ENCODE peak calls at places on chromosomes 12 and 14, in six cellular contexts. One of them, this sample, is unnamed.
A peak's percentile ranks its signal among the peaks of the same experiment; 100 is the strongest.

GRCh38 chr12:121300083-121300819 is 3.7 kb upstream of the CAMKK2 start:
- DNase-seq in thoracic aorta: no peak
- DNase-seq in cardiac muscle cell: no peak
- DNase-seq in SK-N-SH: no peak
- DNase-seq in fibroblast of lung: no peak
- DNase-seq in transverse colon: no peak
- DNase-seq in this sample: no peak

GRCh38 chr14:105852378-105853088 is 326.1 kb downstream of the TMEM121 start:
- DNase-seq in thoracic aorta: no peak
- DNase-seq in cardiac muscle cell: no peak
- DNase-seq in SK-N-SH: peak; percentile 47
- DNase-seq in fibroblast of lung: no peak
- DNase-seq in transverse colon: peak; percentile 5
- DNase-seq in this sample: no peak

GRCh38 chr14:71532790-71533189 is 399.4 kb upstream of the RGS6 start:
- DNase-seq in thoracic aorta: no peak
- DNase-seq in cardiac muscle cell: no peak
- DNase-seq in SK-N-SH: no peak
- DNase-seq in fibroblast of lung: no peak
- DNase-seq in transverse colon: no peak
- DNase-seq in this sample: no peak

GRCh38 chr12:15899282-15899870 is 11.8 kb upstream of the DERA start:
- DNase-seq in thoracic aorta: no peak
- DNase-seq in cardiac muscle cell: no peak
- DNase-seq in SK-N-SH: no peak
- DNase-seq in fibroblast of lung: no peak
- DNase-seq in transverse colon: no peak
- DNase-seq in this sample: no peak

GRCh38 chr12:106645074-106645421 is 62.2 kb downstream of the RFX4 start:
- DNase-seq in thoracic aorta: no peak
- DNase-seq in cardiac muscle cell: peak; percentile 60
- DNase-seq in SK-N-SH: no peak
- DNase-seq in fibroblast of lung: peak; percentile 40
- DNase-seq in transverse colon: peak; percentile 60
- DNase-seq in this sample: no peak

GRCh38 chr12:104724992-104725585 is 233.0 kb downstream of the SLC41A2 start:
- DNase-seq in thoracic aorta: no peak
- DNase-seq in cardiac muscle cell: no peak
- DNase-seq in SK-N-SH: no peak
- DNase-seq in fibroblast of lung: no peak
- DNase-seq in transverse colon: no peak
- DNase-seq in this sample: no peak

GRCh38 chr14:101357559-101358319 is 203.6 kb upstream of the DIO3 start:
- DNase-seq in thoracic aorta: no peak
- DNase-seq in cardiac muscle cell: no peak
- DNase-seq in SK-N-SH: no peak
- DNase-seq in fibroblast of lung: no peak
- DNase-seq in transverse colon: no peak
- DNase-seq in this sample: no peak

GRCh38 chr12:124228050-124228711 is 66.7 kb upstream of the RFLNA start:
- DNase-seq in thoracic aorta: no peak
- DNase-seq in cardiac muscle cell: no peak
- DNase-seq in SK-N-SH: no peak
- DNase-seq in fibroblast of lung: no peak
- DNase-seq in transverse colon: no peak
- DNase-seq in this sample: no peak

GRCh38 chr14:64707661-64708060 is 3.4 kb downstream of the PLEKHG3 start:
- DNase-seq in thoracic aorta: no peak
- DNase-seq in cardiac muscle cell: peak; percentile 69
- DNase-seq in SK-N-SH: no peak
- DNase-seq in fibroblast of lung: peak; percentile 93
- DNase-seq in transverse colon: peak; percentile 53
- DNase-seq in this sample: peak; percentile 53

GRCh38 chr14:33847066-33847465 is 103.8 kb downstream of the EGLN3 start:
- DNase-seq in thoracic aorta: no peak
- DNase-seq in cardiac muscle cell: peak; percentile 25
- DNase-seq in SK-N-SH: no peak
- DNase-seq in fibroblast of lung: peak; percentile 87
- DNase-seq in transverse colon: no peak
- DNase-seq in this sample: no peak

DNA sequence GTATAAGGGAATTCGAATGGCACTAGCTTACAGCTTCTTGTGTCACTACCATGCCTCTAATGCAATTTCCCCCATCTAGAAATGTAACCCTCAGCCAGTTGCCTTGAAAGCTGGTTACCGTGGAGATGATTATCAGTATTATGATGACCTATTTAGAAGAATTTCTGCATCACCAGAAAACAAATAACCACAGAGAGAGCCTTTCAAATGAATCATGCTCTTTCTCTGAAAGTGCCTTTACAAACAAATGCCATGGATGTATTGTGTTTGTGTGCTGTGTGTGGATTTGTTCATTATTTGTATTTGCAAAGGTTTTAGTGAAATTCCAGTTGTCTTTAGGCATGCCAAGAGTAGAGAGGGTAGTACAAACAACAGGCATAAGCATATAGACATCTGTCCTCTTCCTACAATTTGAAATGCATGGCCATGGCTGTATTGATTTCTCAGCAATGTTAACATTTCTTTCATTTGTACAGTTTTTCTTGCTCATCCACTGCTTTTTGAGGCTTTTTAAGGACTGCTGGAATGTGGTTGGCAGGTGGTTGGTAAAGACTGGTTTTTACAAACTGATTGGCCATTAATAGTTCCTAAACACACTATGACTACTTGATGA is 266.5 kb downstream of the PAWR start:
- DNase-seq in thoracic aorta: no peak
- DNase-seq in cardiac muscle cell: peak; percentile 93
- DNase-seq in SK-N-SH: peak; percentile 30
- DNase-seq in fibroblast of lung: peak; percentile 97
- DNase-seq in transverse colon: no peak
- DNase-seq in this sample: peak; percentile 71
- TF ChIP-seq CTCF in thoracic aorta: no peak
- TF ChIP-seq CTCF in cardiac muscle cell: no peak
- TF ChIP-seq CTCF in SK-N-SH: no peak
- TF ChIP-seq CTCF in fibroblast of lung: no peak
- TF ChIP-seq CTCF in transverse colon: no peak
- TF ChIP-seq CTCF in this sample: no peak

GRCh38 chr12:19909418-19909817 is 458.9 kb upstream of the PDE3A start:
- DNase-seq in thoracic aorta: no peak
- DNase-seq in cardiac muscle cell: no peak
- DNase-seq in SK-N-SH: no peak
- DNase-seq in fibroblast of lung: no peak
- DNase-seq in transverse colon: no peak
- DNase-seq in this sample: no peak

GRCh38 chr12:19912996-19913395 is 455.3 kb upstream of the PDE3A start:
- DNase-seq in thoracic aorta: no peak
- DNase-seq in cardiac muscle cell: no peak
- DNase-seq in SK-N-SH: no peak
- DNase-seq in fibroblast of lung: no peak
- DNase-seq in transverse colon: peak; percentile 58
- DNase-seq in this sample: no peak

GRCh38 chr12:19910681-19911080 is 457.7 kb upstream of the PDE3A start:
- DNase-seq in thoracic aorta: no peak
- DNase-seq in cardiac muscle cell: peak; percentile 28
- DNase-seq in SK-N-SH: no peak
- DNase-seq in fibroblast of lung: peak; percentile 85
- DNase-seq in transverse colon: no peak
- DNase-seq in this sample: no peak

GRCh38 chr12:19908825-19909224 is 459.5 kb upstream of the PDE3A start:
- DNase-seq in thoracic aorta: no peak
- DNase-seq in cardiac muscle cell: no peak
- DNase-seq in SK-N-SH: no peak
- DNase-seq in fibroblast of lung: no peak
- DNase-seq in transverse colon: no peak
- DNase-seq in this sample: no peak
- H3K4me3 ChIP-seq in thoracic aorta: no peak overlapping the region
- H3K4me3 ChIP-seq in cardiac muscle cell: no peak overlapping the region
- H3K4me3 ChIP-seq in SK-N-SH: no peak overlapping the region
- H3K4me3 ChIP-seq in fibroblast of lung: no peak overlapping the region
- H3K4me3 ChIP-seq in transverse colon: no peak overlapping the region
- H3K4me3 ChIP-seq in this sample: no peak overlapping the region

DNA sequence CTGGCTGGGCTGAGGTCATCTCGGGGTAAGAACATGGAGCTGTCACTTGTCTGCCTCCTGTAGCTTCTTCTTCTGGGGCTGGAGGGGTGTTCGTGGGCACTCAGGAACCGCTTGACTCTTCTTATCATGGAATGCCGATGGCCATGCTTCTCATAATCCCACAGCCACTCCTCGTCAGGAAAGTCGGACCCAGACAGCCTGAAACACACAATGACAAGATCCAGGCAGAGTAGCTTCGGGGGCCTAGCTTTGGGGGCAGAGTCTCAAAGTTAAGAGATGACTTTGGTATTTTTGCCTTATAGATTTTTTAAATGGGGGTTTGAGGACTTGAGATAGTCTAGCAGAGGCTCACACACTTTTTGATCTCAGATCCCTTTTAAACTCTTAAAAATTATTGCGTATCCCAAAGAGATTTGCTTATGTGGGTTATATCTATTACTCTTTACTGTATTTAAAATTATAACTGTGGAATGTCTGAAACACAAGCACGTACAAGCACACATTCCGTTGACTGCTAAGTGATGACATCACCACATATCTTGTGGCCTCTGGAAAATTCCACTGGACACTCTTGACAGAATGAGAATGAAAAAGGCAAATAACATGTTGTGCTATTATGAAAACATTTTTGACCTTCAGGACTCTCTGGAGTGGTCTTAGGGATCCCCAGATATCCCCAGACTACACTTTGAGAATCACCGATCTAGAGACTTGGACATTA is 43.3 kb downstream of the BEST3 start:
- DNase-seq in thoracic aorta: no peak
- DNase-seq in cardiac muscle cell: peak; percentile 92
- DNase-seq in SK-N-SH: no peak
- DNase-seq in fibroblast of lung: peak; percentile 95
- DNase-seq in transverse colon: no peak
- DNase-seq in this sample: peak; percentile 56
- H3K27ac ChIP-seq in thoracic aorta: peak overlapping the region; percentile 37
- H3K27ac ChIP-seq in cardiac muscle cell: peak overlapping the region; percentile 75
- H3K27ac ChIP-seq in SK-N-SH: peak overlapping the region; percentile 59
- H3K27ac ChIP-seq in fibroblast of lung: peak overlapping the region; percentile 80
- H3K27ac ChIP-seq in transverse colon: no peak overlapping the region
- H3K27ac ChIP-seq in this sample: peak overlapping the region; percentile 93

DNA sequence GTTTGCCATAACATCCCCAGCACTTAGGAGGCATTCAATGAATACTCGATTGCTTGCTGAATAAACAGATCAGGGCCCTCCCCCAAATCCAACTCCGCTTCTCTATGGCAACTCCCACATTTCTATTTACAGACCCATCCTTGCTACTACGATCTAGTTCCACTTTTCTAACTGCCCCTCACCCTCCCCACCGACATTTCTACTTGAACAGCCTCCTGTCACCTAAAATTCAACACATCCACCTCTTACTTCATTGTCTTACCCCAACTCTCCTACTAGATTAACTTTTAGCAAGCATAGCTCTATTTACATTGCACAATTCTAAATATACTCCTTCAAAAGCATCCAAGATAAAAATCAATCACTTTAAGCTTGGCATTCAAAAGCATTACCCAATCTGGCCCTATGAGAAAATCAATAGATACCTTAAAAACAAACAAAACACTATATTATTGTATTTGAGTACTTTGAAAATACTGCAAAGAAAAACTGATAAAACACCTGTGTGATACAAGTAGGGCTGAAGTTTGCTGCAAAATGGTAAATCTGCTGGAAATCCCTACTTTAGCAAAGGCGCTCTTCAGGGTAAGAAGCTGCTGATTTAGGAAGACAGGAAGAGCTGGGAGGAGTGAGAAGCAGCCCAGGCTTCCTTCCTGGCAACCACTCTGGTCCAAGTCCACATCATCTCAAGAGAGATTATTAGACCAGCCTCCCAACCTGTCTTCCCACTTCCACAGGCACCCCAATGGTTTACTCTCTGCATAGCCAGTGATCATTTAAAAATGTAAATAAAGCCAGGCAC is 96.4 kb downstream of the HECTD4 start:
- DNase-seq in thoracic aorta: no peak
- DNase-seq in cardiac muscle cell: no peak
- DNase-seq in SK-N-SH: no peak
- DNase-seq in fibroblast of lung: no peak
- DNase-seq in transverse colon: no peak
- DNase-seq in this sample: no peak
- TF ChIP-seq CTCF in thoracic aorta: no peak
- TF ChIP-seq CTCF in cardiac muscle cell: no peak
- TF ChIP-seq CTCF in SK-N-SH: no peak
- TF ChIP-seq CTCF in fibroblast of lung: no peak
- TF ChIP-seq CTCF in transverse colon: no peak
- TF ChIP-seq CTCF in this sample: no peak